ENCODE peak calls at places on chromosomes 3 and 15, in five cellular contexts. P, F, N, Q and J are unnamed samples.
A peak's percentile ranks its signal among the peaks of the same experiment; 100 is the strongest.

GRCh38 chr3:111729087-111729846 is 129.8 kb upstream of the PHLDB2 start:
- DNase-seq in P (peak; percentile 76), F (peak; percentile 40), N (no peak), Q (peak; percentile 78), J (no peak)

GRCh38 chr3:42652611-42653302 is 740 bp upstream of the ZBTB47 start:
- DNase-seq in P (peak; percentile 66), F (peak; percentile 69), N (no peak), Q (peak; percentile 85), J (peak; percentile 82)

GRCh38 chr3:197280156-197280555 is 18.3 kb downstream of the DLG1 start:
- DNase-seq in P (no peak), F (no peak), N (no peak), Q (no peak), J (no peak)

GRCh38 chr3:99669879-99670555 is 31.6 kb downstream of the COL8A1 start:
- DNase-seq in P (no peak), F (no peak), N (no peak), Q (no peak), J (no peak)

GRCh38 chr15:74251187-74251811 is 15.2 kb downstream of the CCDC33 start:
- DNase-seq in P (peak; percentile 87), F (peak; percentile 86), N (no peak), Q (no peak), J (no peak)

GRCh38 chr3:185328324-185329004 is 34.5 kb upstream of the MAP3K13 start:
- DNase-seq in P (no peak), F (peak; percentile 61), N (no peak), Q (no peak), J (no peak)

GRCh38 chr3:9190276-9190675 is 59.2 kb downstream of the SRGAP3 start:
- DNase-seq in P (no peak), F (no peak), N (no peak), Q (peak; percentile 10), J (no peak)

GRCh38 chr15:70156781-70157261 is 59.1 kb upstream of the TLE3 start:
- DNase-seq in P (peak; percentile 52), F (peak; percentile 76), N (no peak), Q (peak; percentile 86), J (no peak)

GRCh38 chr15:53695365-53695764 is 64.1 kb downstream of the WDR72 start:
- DNase-seq in P (no peak), F (no peak), N (no peak), Q (no peak), J (no peak)

GRCh38 chr15:55318588-55319494 is at the start of the genes PIGB and PIGBOS1:
- DNase-seq in P (peak; percentile 85), F (peak; percentile 83), N (peak; percentile 30), Q (peak; percentile 92), J (peak; percentile 91)

GRCh38 chr3:14403636-14404395 is 1.4 kb downstream of the SLC6A6 start:
- DNase-seq in P (peak; percentile 66), F (peak; percentile 78), N (no peak), Q (no peak), J (no peak)

GRCh38 chr15:92383528-92384326 is 10.0 kb upstream of the ST8SIA2 start:
- DNase-seq in P (no peak), F (no peak), N (no peak), Q (no peak), J (no peak)

GRCh38 chr15:36831125-36831914 is 251.9 kb downstream of the CDIN1 start:
- DNase-seq in P (no peak), F (no peak), N (no peak), Q (no peak), J (no peak)

GRCh38 chr15:101288905-101289513 is 6.0 kb downstream of the SNRPA1 start:
- DNase-seq in P (no peak), F (no peak), N (peak; percentile 45), Q (no peak), J (no peak)

GRCh38 chr3:66412176-66412887 is 88.5 kb downstream of the LRIG1 start:
- DNase-seq in P (no peak), F (no peak), N (no peak), Q (peak; percentile 27), J (no peak)

GRCh38 chr15:87597346-87598052 is 659.0 kb downstream of the NTRK3 start:
- DNase-seq in P (no peak), F (no peak), N (no peak), Q (no peak), J (no peak)

GRCh38 chr15:92616621-92617179 is 38.9 kb downstream of the FAM174B start:
- DNase-seq in P (no peak), F (no peak), N (no peak), Q (peak; percentile 72), J (peak; percentile 55)

GRCh38 chr3:58899159-58899952 is 150.5 kb downstream of the CFAP20DC start:
- DNase-seq in P (peak; percentile 58), F (peak; percentile 8), N (no peak), Q (peak; percentile 64), J (no peak)

GRCh38 chr3:142040941-142041575 is 108.3 kb downstream of the TFDP2 start:
- DNase-seq in P (no peak), F (no peak), N (no peak), Q (no peak), J (no peak)

GRCh38 chr15:43168192-43169107 is 16.8 kb upstream of the CCNDBP1 start:
- DNase-seq in P (no peak), F (peak; percentile 40), N (no peak), Q (peak; percentile 64), J (no peak)

GRCh38 chr15:65416845-65417416 is 5.8 kb downstream of the IGDCC4 start:
- DNase-seq in P (peak; percentile 62), F (no peak), N (no peak), Q (peak; percentile 71), J (no peak)

GRCh38 chr3:49785565-49786356 is 581 bp downstream of the IP6K1 start:
- DNase-seq in P (no peak), F (peak; percentile 50), N (no peak), Q (peak; percentile 76), J (no peak)

GRCh38 chr15:66763186-66764066 is 61.4 kb downstream of the SMAD6 start:
- DNase-seq in P (peak; percentile 92), F (peak; percentile 73), N (no peak), Q (peak; percentile 87), J (peak; percentile 89)

GRCh38 chr3:73601031-73601430 is 23.7 kb downstream of the PDZRN3 start:
- DNase-seq in P (no peak), F (no peak), N (no peak), Q (no peak), J (no peak)

GRCh38 chr3:155204851-155205250 is 88.6 kb downstream of the STRIT1 start:
- DNase-seq in P (no peak), F (no peak), N (no peak), Q (no peak), J (no peak)

GRCh38 chr3:135736740-135737139 is 228.8 kb upstream of the PPP2R3A start:
- DNase-seq in P (no peak), F (no peak), N (no peak), Q (no peak), J (no peak)

GRCh38 chr3:120449701-120450216 is 1.0 kb downstream of the FSTL1 start:
- DNase-seq in P (no peak), F (no peak), N (peak; percentile 88), Q (peak; percentile 75), J (no peak)

GRCh38 chr3:21665444-21665843 is 85.6 kb downstream of the ZNF385D start:
- DNase-seq in P (no peak), F (no peak), N (no peak), Q (no peak), J (no peak)

GRCh38 chr3:53242642-53243041 is 13.2 kb downstream of the TKT start:
- DNase-seq in P (no peak), F (no peak), N (no peak), Q (no peak), J (no peak)
- H3K27ac ChIP-seq in P (peak overlapping the region; percentile 71), F (peak overlapping the region; percentile 52), N (no peak overlapping the region), Q (peak overlapping the region; percentile 43), J (no peak overlapping the region)

GRCh38 chr3:149609595-149609994 is 48.2 kb downstream of the WWTR1 start:
- DNase-seq in P (no peak), F (no peak), N (no peak), Q (no peak), J (no peak)

GRCh38 chr3:149611149-149611548 is 46.7 kb downstream of the WWTR1 start:
- DNase-seq in P (no peak), F (no peak), N (no peak), Q (no peak), J (no peak)

GRCh38 chr3:149608987-149609386 is 48.8 kb downstream of the WWTR1 start:
- DNase-seq in P (no peak), F (no peak), N (no peak), Q (no peak), J (no peak)

GRCh38 chr3:149612456-149612855 is 45.4 kb downstream of the WWTR1 start:
- DNase-seq in P (no peak), F (no peak), N (no peak), Q (no peak), J (no peak)

DNA sequence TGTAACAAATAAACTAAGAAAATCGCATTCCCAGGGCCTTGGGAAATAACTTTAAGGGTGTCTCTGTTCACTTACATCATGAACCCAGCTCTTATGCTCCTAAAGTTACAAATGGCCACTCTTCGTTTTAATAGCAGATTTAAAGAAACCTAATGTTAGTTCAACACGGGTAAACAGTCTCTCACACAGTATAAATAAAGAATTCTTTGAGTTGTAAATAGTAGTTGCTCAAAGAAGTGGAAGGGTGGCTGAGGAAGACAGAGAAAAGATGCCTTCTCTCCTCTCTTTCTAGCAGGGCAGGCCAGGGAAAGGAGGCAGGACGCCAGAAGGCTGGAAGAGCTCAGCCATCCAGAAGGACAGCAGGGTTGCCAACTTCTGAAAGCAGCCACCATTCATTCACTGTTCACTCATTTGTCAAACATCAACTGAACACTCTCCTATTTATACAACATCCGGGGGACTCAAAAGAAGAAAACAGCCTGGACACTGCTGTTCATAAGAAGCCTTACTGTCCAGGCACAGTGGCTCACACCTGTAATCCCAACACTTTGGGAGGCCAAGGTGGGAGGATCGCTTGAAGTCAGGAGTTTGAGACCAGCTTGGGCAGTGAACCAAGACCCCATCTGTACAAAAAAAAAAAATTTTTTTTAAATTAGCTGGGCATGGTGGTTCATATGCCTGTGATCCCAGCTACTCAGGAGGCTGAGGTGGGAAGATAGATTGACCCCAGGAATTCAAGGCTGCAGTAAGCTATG is 47.3 kb downstream of the WWTR1 start:
- DNase-seq in P (peak; percentile 53), F (no peak), N (no peak), Q (peak; percentile 72), J (no peak)
- H3K27ac ChIP-seq in P (peak overlapping the region; percentile 48), F (no peak overlapping the region), N (peak overlapping the region; percentile 30), Q (peak overlapping the region; percentile 21), J (no peak overlapping the region)

DNA sequence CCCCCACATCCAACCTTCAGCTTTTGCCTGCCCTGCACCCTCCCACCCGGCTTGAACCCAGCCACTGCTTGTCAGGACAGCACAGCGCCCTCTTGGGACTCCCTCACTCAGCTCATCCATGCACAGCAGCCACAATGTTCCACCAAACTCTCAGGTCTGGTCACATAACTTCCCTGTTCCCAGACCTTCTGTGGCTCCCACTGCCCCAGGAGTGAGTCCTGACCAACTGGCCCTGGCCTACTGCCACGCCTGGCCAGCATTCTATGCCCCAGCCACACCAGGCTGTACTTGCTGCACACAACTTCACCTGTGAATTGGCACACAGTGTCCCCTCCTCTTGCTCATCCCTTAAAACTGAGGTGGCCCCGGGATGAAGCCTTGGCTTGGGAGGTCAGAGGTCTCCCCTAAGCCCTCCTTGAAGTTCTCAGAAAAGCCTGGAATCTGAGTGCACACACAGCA is 21.0 kb downstream of the PLXNB1 start:
- DNase-seq in P (no peak), F (no peak), N (no peak), Q (peak; percentile 53), J (peak; percentile 57)
- H3K27ac ChIP-seq in P (no peak overlapping the region), F (no peak overlapping the region), N (no peak overlapping the region), Q (peak overlapping the region; percentile 46), J (no peak overlapping the region)

DNA sequence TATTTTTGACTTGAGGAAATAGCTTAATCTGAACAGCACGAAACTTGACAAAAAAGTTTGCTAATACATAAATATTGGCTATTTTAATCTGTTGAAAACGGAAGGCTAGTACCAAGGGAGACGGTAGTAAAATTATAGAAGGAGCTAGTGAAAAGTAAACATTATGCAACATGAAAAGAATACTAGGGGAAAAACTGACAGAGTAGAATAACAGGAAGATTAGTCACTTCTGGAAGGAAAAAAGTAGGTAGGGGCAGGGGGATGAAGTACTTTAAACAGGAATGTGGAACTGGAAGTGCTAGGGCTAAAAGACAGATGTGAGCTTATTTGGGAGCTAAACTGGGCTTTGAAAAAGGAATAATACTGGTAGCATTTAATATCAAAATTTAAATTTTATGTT is 60.1 kb downstream of the MBNL1 start:
- DNase-seq in P (no peak), F (no peak), N (no peak), Q (no peak), J (no peak)
- H3K27ac ChIP-seq in P (peak overlapping the region; percentile 83), F (no peak overlapping the region), N (peak overlapping the region; percentile 15), Q (peak overlapping the region; percentile 65), J (peak overlapping the region; percentile 51)